ENCODE peak calls at places on chromosome 18, in four cellular contexts. P is AG10803, C is adrenal gland, H is lower lobe of right lung. Z is an unnamed sample.

GRCh38 chr18:41073372-41073954 is 881.6 kb upstream of the PIK3C3 start:
- DNase-seq in P (peak), C (no peak), H (no peak), Z (peak)

GRCh38 chr18:63928331-63928730 is 20.6 kb downstream of the SERPINB10 start:
- DNase-seq in P (no peak), C (no peak), H (no peak), Z (no peak)

GRCh38 chr18:9868857-9869712 is 16.7 kb upstream of the TXNDC2 start:
- DNase-seq in P (no peak), C (no peak), H (no peak), Z (no peak)

GRCh38 chr18:68233043-68233442 is 481.9 kb downstream of the TMX3 start:
- DNase-seq in P (no peak), C (no peak), H (no peak), Z (no peak)

GRCh38 chr18:25326231-25327042 is 25.5 kb downstream of the ZNF521 start:
- DNase-seq in P (peak), C (no peak), H (no peak), Z (no peak)

GRCh38 chr18:394276-394996 is 106.1 kb downstream of the COLEC12 start:
- DNase-seq in P (peak), C (no peak), H (no peak), Z (no peak)

GRCh38 chr18:28529644-28530043 is 352.7 kb upstream of the CDH2 start:
- DNase-seq in P (no peak), C (no peak), H (no peak), Z (no peak)

GRCh38 chr18:45090526-45091140 is 409.9 kb downstream of the SETBP1 start:
- DNase-seq in P (no peak), C (no peak), H (no peak), Z (no peak)

GRCh38 chr18:23135679-23136325 is 517 bp downstream of the CABLES1 start:
- DNase-seq in P (no peak), C (no peak), H (peak), Z (no peak)

GRCh38 chr18:14074187-14074586 is 58.0 kb downstream of the ZNF519 start:
- DNase-seq in P (no peak), C (no peak), H (no peak), Z (no peak)

GRCh38 chr18:38539373-38539772 is 973.8 kb upstream of the CELF4 start:
- DNase-seq in P (no peak), C (no peak), H (no peak), Z (no peak)

GRCh38 chr18:8424917-8425725 is 184.1 kb upstream of the RAB12 start:
- DNase-seq in P (peak), C (peak), H (no peak), Z (peak)

GRCh38 chr18:50689578-50689977 is 129.7 kb downstream of the MAPK4 start:
- DNase-seq in P (no peak), C (no peak), H (no peak), Z (no peak)

GRCh38 chr18:7626922-7627440 is 59.9 kb downstream of the PTPRM start:
- DNase-seq in P (peak), C (no peak), H (no peak), Z (peak)

GRCh38 chr18:697771-698170 is 14.7 kb downstream of the ENOSF1 start:
- DNase-seq in P (no peak), C (no peak), H (no peak), Z (no peak)

GRCh38 chr18:24731981-24732380 is 271.5 kb downstream of the HRH4 start:
- DNase-seq in P (no peak), C (no peak), H (no peak), Z (no peak)

GRCh38 chr18:23186781-23187180 is 51.5 kb downstream of the CABLES1 start:
- DNase-seq in P (no peak), C (no peak), H (no peak), Z (no peak)

GRCh38 chr18:47184419-47185050 is 8.4 kb upstream of the IER3IP1 start:
- DNase-seq in P (peak), C (peak), H (peak), Z (no peak)

GRCh38 chr18:44679912-44680270 is 797 bp upstream of the SETBP1 start:
- DNase-seq in P (peak), C (peak), H (peak), Z (peak)

GRCh38 chr18:55272510-55273243 is 313.4 kb upstream of the CCDC68 start:
- DNase-seq in P (peak), C (no peak), H (no peak), Z (peak)

GRCh38 chr18:3264362-3264761 is 2.4 kb downstream of the MYL12B start:
- DNase-seq in P (no peak), C (peak), H (no peak), Z (no peak)

GRCh38 chr18:9708882-9709877 is 1.1 kb downstream of the RAB31 start:
- DNase-seq in P (peak), C (peak), H (peak), Z (no peak)

GRCh38 chr18:11387880-11388279 is 221.5 kb upstream of the SLC35G4 start:
- DNase-seq in P (peak), C (peak), H (no peak), Z (no peak)

GRCh38 chr18:830315-830901 is 18.4 kb upstream of the YES1 start:
- DNase-seq in P (peak), C (peak), H (no peak), Z (peak)

GRCh38 chr18:74836296-74837139 is 238.8 kb downstream of the ZNF407 start:
- DNase-seq in P (peak), C (no peak), H (no peak), Z (peak)

GRCh38 chr18:12744103-12744502 is 41.3 kb downstream of the PSMG2 start:
- DNase-seq in P (peak), C (no peak), H (no peak), Z (peak)

GRCh38 chr18:36638224-36638623 is 190.6 kb downstream of the TPGS2 start:
- DNase-seq in P (no peak), C (no peak), H (no peak), Z (no peak)

GRCh38 chr18:36636237-36636792 is 192.5 kb downstream of the TPGS2 start:
- DNase-seq in P (peak), C (no peak), H (no peak), Z (no peak)

GRCh38 chr18:36634573-36635216 is 194.1 kb downstream of the TPGS2 start:
- DNase-seq in P (no peak), C (no peak), H (no peak), Z (no peak)

GRCh38 chr18:36633961-36634412 is 194.8 kb downstream of the TPGS2 start:
- DNase-seq in P (no peak), C (no peak), H (no peak), Z (peak)

DNA sequence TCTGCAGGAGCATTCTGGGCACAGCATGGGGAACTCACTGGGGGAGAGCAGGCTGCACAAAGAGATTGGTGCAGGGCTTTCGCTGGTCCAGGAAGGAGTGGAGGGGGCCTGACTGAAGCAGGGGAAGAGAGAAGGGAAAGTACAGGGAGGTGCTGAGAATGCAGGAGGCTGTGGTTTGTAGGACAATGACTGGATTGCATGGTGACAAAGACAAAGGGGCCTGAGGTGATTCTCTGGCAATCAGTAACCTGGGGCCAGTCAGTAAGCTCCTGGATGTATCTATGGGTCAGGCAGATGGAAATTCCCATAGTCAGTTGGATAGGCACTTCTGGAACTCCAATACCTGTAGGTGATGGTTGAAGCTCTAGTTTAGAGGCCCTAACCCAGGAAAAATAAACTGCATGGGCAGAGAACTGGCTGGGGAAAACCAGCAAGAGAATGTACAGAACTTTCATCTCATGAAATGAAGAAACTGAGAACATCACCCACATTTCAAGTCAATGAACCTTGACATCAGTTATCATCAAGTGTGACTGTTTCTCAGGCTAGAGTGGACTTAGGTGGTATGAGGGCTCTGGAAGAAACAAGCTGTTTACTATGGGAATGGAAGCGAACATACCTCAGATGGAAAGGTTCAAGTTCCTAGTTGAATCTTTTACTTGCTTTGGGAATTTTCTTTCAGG is 193.2 kb downstream of the TPGS2 start:
- DNase-seq in P (no peak), C (no peak), H (no peak), Z (no peak)
- H3K4me3 ChIP-seq in P (no peak), C (no peak), H (no peak), Z (no peak)

GRCh38 chr18:48942554-48943261 is 8.1 kb downstream of the SMAD7 start:
- DNase-seq in P (peak), C (peak), H (no peak), Z (peak)

GRCh38 chr18:48944634-48945033 is 6.1 kb downstream of the SMAD7 start:
- DNase-seq in P (no peak), C (no peak), H (no peak), Z (peak)

GRCh38 chr18:48942086-48942485 is 8.7 kb downstream of the SMAD7 start:
- DNase-seq in P (no peak), C (no peak), H (no peak), Z (no peak)

GRCh38 chr18:48943736-48944527 is 6.8 kb downstream of the SMAD7 start:
- DNase-seq in P (no peak), C (no peak), H (no peak), Z (no peak)

GRCh38 chr18:48943333-48943732 is 7.4 kb downstream of the SMAD7 start:
- DNase-seq in P (no peak), C (no peak), H (no peak), Z (no peak)
- H3K4me3 ChIP-seq in P (peak), C (no peak), H (peak), Z (peak)

DNA sequence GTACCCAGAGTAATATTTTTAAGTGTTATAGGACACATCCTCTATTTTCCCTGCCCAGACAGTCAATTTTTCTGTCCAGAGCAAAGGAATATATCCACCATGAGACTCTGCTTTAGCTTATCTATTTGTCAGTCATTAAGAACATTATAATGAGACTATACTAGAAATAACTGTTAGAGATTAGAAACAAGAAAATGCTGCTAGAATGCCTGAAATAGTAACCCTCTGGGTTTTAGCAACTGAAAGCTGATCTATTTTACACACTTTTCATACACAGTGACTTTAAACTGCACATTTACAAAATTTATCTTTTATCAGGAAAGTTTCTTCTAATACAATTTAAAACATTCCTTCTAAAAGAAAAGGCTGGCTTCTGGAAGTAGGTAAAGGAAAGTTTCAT is 39.6 kb downstream of the MBD2 start:
- DNase-seq in P (no peak), C (no peak), H (no peak), Z (no peak)
- H3K4me3 ChIP-seq in P (no peak), C (no peak), H (no peak), Z (no peak)

GRCh38 chr18:59268722-59269562 is 4.3 kb downstream of the RAX start:
- DNase-seq in P (no peak), C (no peak), H (peak), Z (no peak)
- H3K4me3 ChIP-seq in P (no peak), C (peak), H (peak), Z (no peak)

GRCh38 chr18:4454548-4455112 is 477 bp downstream of the DLGAP1 start:
- DNase-seq in P (no peak), C (no peak), H (no peak), Z (no peak)
- H3K4me3 ChIP-seq in P (no peak), C (peak), H (peak), Z (peak)

DNA sequence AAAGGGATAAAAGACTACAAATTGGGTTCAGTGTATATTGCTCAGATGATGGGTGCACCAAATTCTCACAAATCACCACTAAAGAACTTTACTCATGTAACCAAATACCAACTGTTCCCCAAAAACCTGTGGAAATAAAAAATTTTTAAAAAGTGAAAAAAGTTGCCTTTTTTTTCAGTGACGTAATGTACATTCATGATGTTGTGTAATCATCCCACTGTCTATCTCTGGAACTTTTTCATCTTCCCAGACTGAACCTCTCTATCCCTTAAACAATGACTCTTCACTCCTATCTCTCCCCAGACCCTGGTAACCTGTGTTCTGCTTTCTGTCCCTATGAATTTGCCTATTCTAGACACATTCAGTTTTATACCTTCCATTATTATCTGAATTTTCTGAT is 19.0 kb upstream of the GALR1 start:
- DNase-seq in P (no peak), C (no peak), H (no peak), Z (no peak)
- H3K4me3 ChIP-seq in P (no peak), C (no peak), H (no peak), Z (no peak)

GRCh38 chr18:6414723-6415362 is at the start of gene L3MBTL4:
- DNase-seq in P (no peak), C (peak), H (peak), Z (peak)
- H3K4me3 ChIP-seq in P (peak), C (peak), H (peak), Z (peak)

Z was measured in astrocyte of the spinal cord.